ENCODE peak calls at places on chromosomes 13 and 19, in eight cellular contexts. D is T-helper 1 cell; S is activated gamma-delta T cell treated with Interleukin-2 at 50 U/mL for 16 hours; M is stimulated activated naive B cell treated with anti-CD40 and anti-IgM and Interleukin-4, amounts not matched to agents 10 μg/mL and 1 μg/mL and 100 μg/mL, for 72 hours; P is stimulated activated CD4-positive, alpha-beta T cell treated with anti-CD3 and anti-CD28 coated beads, Interleukin-12 subunit alpha, Interleukin-12 subunit beta, amount 100 ng/mL, for 24 hours; B is ELR; Z is stimulated activated CD8-positive, alpha-beta memory T cell treated with anti-CD3 and anti-CD28 coated beads, Interleukin-4, amount 100 ng/mL, for 1 hour; V is activated CD4-positive, alpha-beta T cell treated with anti-CD3 and anti-CD28 coated beads, Interleukin-2, amount 50 U/mL, for 24 hours. F is an unnamed sample.

GRCh38 chr13:73687087-73687486 is 447.1 kb downstream of the KLF12 start:
- DNase-seq in D (no peak), S (no peak), M (no peak), P (no peak), B (no peak), Z (no peak), V (no peak), F (no peak)

GRCh38 chr13:110894086-110894485 is 20.8 kb downstream of the ANKRD10 start:
- DNase-seq in D (no peak), S (no peak), M (no peak), P (no peak), B (no peak), Z (no peak), V (no peak), F (no peak)

GRCh38 chr19:2180881-2181617 is 17.3 kb downstream of the DOT1L start:
- DNase-seq in D (no peak), S (no peak), M (no peak), P (no peak), B (no peak), Z (no peak), V (no peak), F (no peak)

GRCh38 chr19:6032381-6032780 is 54.4 kb upstream of the RANBP3 start:
- DNase-seq in D (no peak), S (no peak), M (no peak), P (no peak), B (no peak), Z (no peak), V (no peak), F (no peak)

GRCh38 chr13:88303605-88304004 is 632.4 kb downstream of the SLITRK5 start:
- DNase-seq in D (no peak), S (no peak), M (no peak), P (no peak), B (no peak), Z (no peak), V (no peak), F (no peak)

GRCh38 chr19:491146-491741 is 5.0 kb upstream of the MADCAM1 start:
- DNase-seq in D (peak; percentile 17), S (no peak), M (no peak), P (no peak), B (no peak), Z (no peak), V (no peak), F (no peak)

GRCh38 chr13:31166591-31166990 is 4.9 kb upstream of the HSPH1 start:
- DNase-seq in D (no peak), S (no peak), M (no peak), P (no peak), B (peak; percentile 39), Z (no peak), V (no peak), F (no peak)

GRCh38 chr19:41601771-41602170 is 25.1 kb downstream of the CEACAM4 start:
- DNase-seq in D (no peak), S (no peak), M (no peak), P (no peak), B (no peak), Z (no peak), V (no peak), F (no peak)